ENCODE peak calls at places on chromosomes 3 and 15, in eight cellular contexts. One of them, this sample, is unnamed.

GRCh38 chr3:154105218-154105975 is 15.8 kb upstream of the ARHGEF26 start:
- DNase-seq in fibroblast of pulmonary artery: no peak
- DNase-seq in germinal center: no peak
- DNase-seq in Kasumi-1: no peak
- DNase-seq in H9: no peak
- DNase-seq in fibroblast of the conjunctiva: no peak
- DNase-seq in A172: no peak
- DNase-seq in GM23248: peak; percentile 61
- DNase-seq in this sample: no peak

GRCh38 chr3:9779197-9779596 is 9.4 kb upstream of the CAMK1 start:
- DNase-seq in fibroblast of the conjunctiva: no peak
- DNase-seq in Kasumi-1: peak; percentile 7
- DNase-seq in A172: no peak
- DNase-seq in fibroblast of pulmonary artery: no peak
- DNase-seq in GM23248: no peak
- DNase-seq in germinal center: no peak
- DNase-seq in H9: no peak
- DNase-seq in this sample: no peak

GRCh38 chr15:25850154-25851111 is 12.7 kb downstream of the ATP10A start:
- DNase-seq in GM23248: peak; percentile 94
- DNase-seq in Kasumi-1: no peak
- DNase-seq in H9: peak; percentile 70
- DNase-seq in fibroblast of the conjunctiva: peak; percentile 60
- DNase-seq in fibroblast of pulmonary artery: peak; percentile 58
- DNase-seq in germinal center: peak; percentile 48
- DNase-seq in A172: no peak
- DNase-seq in this sample: no peak

GRCh38 chr3:128471720-128472119 is 5.0 kb upstream of the DNAJB8 start:
- DNase-seq in fibroblast of pulmonary artery: no peak
- DNase-seq in Kasumi-1: no peak
- DNase-seq in H9: no peak
- DNase-seq in fibroblast of the conjunctiva: no peak
- DNase-seq in germinal center: no peak
- DNase-seq in A172: no peak
- DNase-seq in GM23248: no peak
- DNase-seq in this sample: no peak

GRCh38 chr3:88038561-88038960 is 20.2 kb downstream of the CGGBP1 start:
- DNase-seq in Kasumi-1: no peak
- DNase-seq in fibroblast of the conjunctiva: no peak
- DNase-seq in germinal center: no peak
- DNase-seq in A172: no peak
- DNase-seq in H9: no peak
- DNase-seq in fibroblast of pulmonary artery: peak; percentile 50
- DNase-seq in GM23248: peak; percentile 94
- DNase-seq in this sample: peak; percentile 88

GRCh38 chr3:193148678-193149473 is 92.1 kb upstream of the PLAAT1 start:
- DNase-seq in fibroblast of pulmonary artery: no peak
- DNase-seq in germinal center: no peak
- DNase-seq in GM23248: no peak
- DNase-seq in A172: no peak
- DNase-seq in H9: no peak
- DNase-seq in fibroblast of the conjunctiva: no peak
- DNase-seq in Kasumi-1: no peak
- DNase-seq in this sample: no peak

GRCh38 chr3:9047465-9048346 is 84.4 kb upstream of the RAD18 start:
- DNase-seq in Kasumi-1: no peak
- DNase-seq in fibroblast of pulmonary artery: no peak
- DNase-seq in fibroblast of the conjunctiva: no peak
- DNase-seq in germinal center: no peak
- DNase-seq in GM23248: no peak
- DNase-seq in A172: no peak
- DNase-seq in H9: no peak
- DNase-seq in this sample: no peak

GRCh38 chr3:180601688-180602666 is at the start of gene TTC14:
- DNase-seq in GM23248: peak; percentile 97
- DNase-seq in germinal center: peak; percentile 92
- DNase-seq in Kasumi-1: peak; percentile 78
- DNase-seq in H9: peak; percentile 96
- DNase-seq in fibroblast of the conjunctiva: peak; percentile 92
- DNase-seq in fibroblast of pulmonary artery: peak; percentile 97
- DNase-seq in A172: peak; percentile 97
- DNase-seq in this sample: peak; percentile 75

GRCh38 chr15:61654918-61655317 is 405.3 kb downstream of the VPS13C start:
- DNase-seq in fibroblast of pulmonary artery: no peak
- DNase-seq in GM23248: no peak
- DNase-seq in germinal center: no peak
- DNase-seq in fibroblast of the conjunctiva: no peak
- DNase-seq in Kasumi-1: no peak
- DNase-seq in A172: no peak
- DNase-seq in H9: no peak
- DNase-seq in this sample: no peak

GRCh38 chr3:172042136-172042535 is 2.8 kb downstream of the FNDC3B start:
- DNase-seq in Kasumi-1: no peak
- DNase-seq in A172: no peak
- DNase-seq in fibroblast of the conjunctiva: no peak
- DNase-seq in GM23248: peak; percentile 60
- DNase-seq in fibroblast of pulmonary artery: peak; percentile 52
- DNase-seq in H9: no peak
- DNase-seq in germinal center: no peak
- DNase-seq in this sample: no peak

GRCh38 chr3:174397848-174398247 is 461.3 kb upstream of the NAALADL2 start:
- DNase-seq in A172: no peak
- DNase-seq in GM23248: peak; percentile 46
- DNase-seq in H9: no peak
- DNase-seq in Kasumi-1: peak; percentile 52
- DNase-seq in fibroblast of the conjunctiva: peak; percentile 30
- DNase-seq in germinal center: no peak
- DNase-seq in fibroblast of pulmonary artery: peak; percentile 73
- DNase-seq in this sample: no peak

GRCh38 chr3:181726351-181727121 is 14.8 kb downstream of the SOX2 start:
- DNase-seq in germinal center: peak; percentile 35
- DNase-seq in fibroblast of pulmonary artery: no peak
- DNase-seq in Kasumi-1: no peak
- DNase-seq in A172: no peak
- DNase-seq in fibroblast of the conjunctiva: no peak
- DNase-seq in H9: peak; percentile 81
- DNase-seq in GM23248: no peak
- DNase-seq in this sample: no peak

GRCh38 chr3:66823532-66823931 is 174.6 kb upstream of the KBTBD8 start:
- DNase-seq in germinal center: no peak
- DNase-seq in A172: no peak
- DNase-seq in H9: no peak
- DNase-seq in fibroblast of the conjunctiva: no peak
- DNase-seq in Kasumi-1: no peak
- DNase-seq in fibroblast of pulmonary artery: no peak
- DNase-seq in GM23248: no peak
- DNase-seq in this sample: no peak

GRCh38 chr3:99126291-99126690 is 224.8 kb upstream of the DCBLD2 start:
- DNase-seq in H9: no peak
- DNase-seq in A172: peak; percentile 11
- DNase-seq in germinal center: no peak
- DNase-seq in Kasumi-1: no peak
- DNase-seq in GM23248: peak; percentile 12
- DNase-seq in fibroblast of the conjunctiva: no peak
- DNase-seq in fibroblast of pulmonary artery: peak; percentile 77
- DNase-seq in this sample: no peak

GRCh38 chr15:68652141-68652540 is 73.3 kb downstream of the CORO2B start:
- DNase-seq in GM23248: peak; percentile 57
- DNase-seq in A172: peak; percentile 57
- DNase-seq in fibroblast of the conjunctiva: no peak
- DNase-seq in H9: no peak
- DNase-seq in fibroblast of pulmonary artery: no peak
- DNase-seq in Kasumi-1: no peak
- DNase-seq in germinal center: no peak
- DNase-seq in this sample: no peak

GRCh38 chr3:30188713-30189112 is 417.7 kb upstream of the TGFBR2 start:
- DNase-seq in GM23248: peak; percentile 20
- DNase-seq in fibroblast of the conjunctiva: no peak
- DNase-seq in germinal center: no peak
- DNase-seq in Kasumi-1: no peak
- DNase-seq in A172: peak; percentile 33
- DNase-seq in H9: no peak
- DNase-seq in fibroblast of pulmonary artery: peak; percentile 46
- DNase-seq in this sample: no peak

GRCh38 chr3:14410501-14411165 is 8.2 kb downstream of the SLC6A6 start:
- DNase-seq in fibroblast of pulmonary artery: peak; percentile 89
- DNase-seq in GM23248: peak; percentile 95
- DNase-seq in fibroblast of the conjunctiva: peak; percentile 53
- DNase-seq in H9: no peak
- DNase-seq in Kasumi-1: peak; percentile 17
- DNase-seq in germinal center: no peak
- DNase-seq in A172: peak; percentile 99
- DNase-seq in this sample: peak; percentile 88

GRCh38 chr3:71955549-71956373 is 170.8 kb upstream of the PROK2 start:
- DNase-seq in fibroblast of pulmonary artery: peak; percentile 86
- DNase-seq in fibroblast of the conjunctiva: peak; percentile 72
- DNase-seq in A172: peak; percentile 77
- DNase-seq in GM23248: peak; percentile 89
- DNase-seq in H9: peak; percentile 72
- DNase-seq in Kasumi-1: peak; percentile 25
- DNase-seq in germinal center: no peak
- DNase-seq in this sample: no peak

GRCh38 chr3:107988464-107989156 is 102.2 kb downstream of the CD47 start:
- DNase-seq in fibroblast of pulmonary artery: peak; percentile 78
- DNase-seq in GM23248: peak; percentile 84
- DNase-seq in fibroblast of the conjunctiva: peak; percentile 78
- DNase-seq in Kasumi-1: no peak
- DNase-seq in germinal center: no peak
- DNase-seq in H9: no peak
- DNase-seq in A172: peak; percentile 78
- DNase-seq in this sample: no peak

GRCh38 chr3:129603561-129603942 is 2.9 kb downstream of the PLXND1 start:
- DNase-seq in fibroblast of pulmonary artery: no peak
- DNase-seq in Kasumi-1: peak; percentile 7
- DNase-seq in H9: no peak
- DNase-seq in GM23248: peak; percentile 55
- DNase-seq in germinal center: no peak
- DNase-seq in A172: no peak
- DNase-seq in fibroblast of the conjunctiva: no peak
- DNase-seq in this sample: no peak

GRCh38 chr3:17442332-17443049 is 299.9 kb downstream of the TBC1D5 start:
- DNase-seq in H9: no peak
- DNase-seq in Kasumi-1: no peak
- DNase-seq in fibroblast of the conjunctiva: no peak
- DNase-seq in fibroblast of pulmonary artery: no peak
- DNase-seq in germinal center: no peak
- DNase-seq in A172: no peak
- DNase-seq in GM23248: peak; percentile 32
- DNase-seq in this sample: peak; percentile 35

GRCh38 chr3:141530133-141530768 is 43.4 kb downstream of the RASA2 start:
- DNase-seq in A172: peak; percentile 19
- DNase-seq in H9: no peak
- DNase-seq in fibroblast of pulmonary artery: peak; percentile 79
- DNase-seq in Kasumi-1: peak; percentile 2
- DNase-seq in germinal center: no peak
- DNase-seq in GM23248: peak; percentile 88
- DNase-seq in fibroblast of the conjunctiva: peak; percentile 48
- DNase-seq in this sample: no peak

GRCh38 chr3:70818145-70818544 is 505.7 kb upstream of the MDFIC2 start:
- DNase-seq in fibroblast of the conjunctiva: no peak
- DNase-seq in fibroblast of pulmonary artery: no peak
- DNase-seq in germinal center: no peak
- DNase-seq in A172: no peak
- DNase-seq in GM23248: no peak
- DNase-seq in Kasumi-1: no peak
- DNase-seq in H9: no peak
- DNase-seq in this sample: no peak

GRCh38 chr3:142664311-142664710 is 59.5 kb upstream of the TRPC1 start:
- DNase-seq in Kasumi-1: no peak
- DNase-seq in GM23248: no peak
- DNase-seq in germinal center: no peak
- DNase-seq in A172: no peak
- DNase-seq in fibroblast of pulmonary artery: no peak
- DNase-seq in H9: no peak
- DNase-seq in fibroblast of the conjunctiva: no peak
- DNase-seq in this sample: no peak

GRCh38 chr15:96325579-96326331 is 4.7 kb upstream of the NR2F2 start:
- DNase-seq in H9: no peak
- DNase-seq in A172: peak; percentile 49
- DNase-seq in Kasumi-1: no peak
- DNase-seq in GM23248: peak; percentile 49
- DNase-seq in fibroblast of the conjunctiva: no peak
- DNase-seq in fibroblast of pulmonary artery: peak; percentile 60
- DNase-seq in germinal center: no peak
- DNase-seq in this sample: no peak

GRCh38 chr3:99895706-99896441 is 78.2 kb downstream of the CMSS1 start:
- DNase-seq in GM23248: peak; percentile 94
- DNase-seq in fibroblast of pulmonary artery: peak; percentile 81
- DNase-seq in H9: no peak
- DNase-seq in Kasumi-1: peak; percentile 77
- DNase-seq in fibroblast of the conjunctiva: peak; percentile 83
- DNase-seq in A172: peak; percentile 86
- DNase-seq in germinal center: no peak
- DNase-seq in this sample: peak; percentile 48

GRCh38 chr3:192395506-192395905 is 331.8 kb downstream of the FGF12 start:
- DNase-seq in H9: no peak
- DNase-seq in A172: no peak
- DNase-seq in GM23248: no peak
- DNase-seq in germinal center: no peak
- DNase-seq in fibroblast of the conjunctiva: no peak
- DNase-seq in Kasumi-1: no peak
- DNase-seq in fibroblast of pulmonary artery: no peak
- DNase-seq in this sample: no peak

GRCh38 chr15:81293728-81294500 is 30.0 kb downstream of the STARD5 start:
- DNase-seq in fibroblast of pulmonary artery: no peak
- DNase-seq in fibroblast of the conjunctiva: no peak
- DNase-seq in germinal center: peak; percentile 54
- DNase-seq in GM23248: no peak
- DNase-seq in A172: no peak
- DNase-seq in H9: no peak
- DNase-seq in Kasumi-1: peak; percentile 90
- DNase-seq in this sample: no peak

GRCh38 chr3:23926246-23926645 is 9.3 kb downstream of the RPL15 start:
- DNase-seq in germinal center: no peak
- DNase-seq in A172: no peak
- DNase-seq in H9: no peak
- DNase-seq in fibroblast of the conjunctiva: no peak
- DNase-seq in fibroblast of pulmonary artery: no peak
- DNase-seq in Kasumi-1: no peak
- DNase-seq in GM23248: no peak
- DNase-seq in this sample: no peak

GRCh38 chr15:81157195-81157938 is 23.3 kb downstream of the CFAP161 start:
- DNase-seq in Kasumi-1: no peak
- DNase-seq in GM23248: peak; percentile 54
- DNase-seq in A172: no peak
- DNase-seq in fibroblast of the conjunctiva: no peak
- DNase-seq in H9: no peak
- DNase-seq in germinal center: no peak
- DNase-seq in fibroblast of pulmonary artery: peak; percentile 29
- DNase-seq in this sample: no peak

GRCh38 chr3:24377218-24377993 is 117.2 kb downstream of the THRB start:
- DNase-seq in germinal center: no peak
- DNase-seq in Kasumi-1: peak; percentile 2
- DNase-seq in H9: no peak
- DNase-seq in GM23248: peak; percentile 27
- DNase-seq in fibroblast of the conjunctiva: no peak
- DNase-seq in A172: no peak
- DNase-seq in fibroblast of pulmonary artery: peak; percentile 25
- DNase-seq in this sample: no peak

GRCh38 chr3:139284221-139284620 is 59.6 kb upstream of the MRPS22 start:
- DNase-seq in Kasumi-1: no peak
- DNase-seq in A172: no peak
- DNase-seq in GM23248: peak; percentile 91
- DNase-seq in fibroblast of pulmonary artery: no peak
- DNase-seq in fibroblast of the conjunctiva: no peak
- DNase-seq in germinal center: no peak
- DNase-seq in H9: no peak
- DNase-seq in this sample: no peak

GRCh38 chr15:57923311-57923710 is 142.2 kb downstream of the ALDH1A2 start:
- DNase-seq in A172: no peak
- DNase-seq in fibroblast of the conjunctiva: peak; percentile 39
- DNase-seq in GM23248: peak; percentile 9
- DNase-seq in Kasumi-1: no peak
- DNase-seq in fibroblast of pulmonary artery: peak; percentile 82
- DNase-seq in H9: no peak
- DNase-seq in germinal center: no peak
- DNase-seq in this sample: no peak

GRCh38 chr15:74011610-74012009 is 17.1 kb downstream of the PML start:
- DNase-seq in H9: no peak
- DNase-seq in fibroblast of pulmonary artery: peak; percentile 89
- DNase-seq in Kasumi-1: peak; percentile 52
- DNase-seq in fibroblast of the conjunctiva: no peak
- DNase-seq in A172: no peak
- DNase-seq in GM23248: peak; percentile 56
- DNase-seq in germinal center: no peak
- DNase-seq in this sample: no peak